ENCODE peak calls at places on chromosomes 7 and 10, in five cellular contexts. B, S, U, Q and G are unnamed samples.

GRCh38 chr7:133367561-133367960 is 114.7 kb downstream of the EXOC4 start:
- DNase-seq in B (no peak), S (no peak), U (no peak), Q (no peak), G (no peak)

GRCh38 chr10:129332476-129332875 is 134.6 kb upstream of the MGMT start:
- DNase-seq in B (no peak), S (peak), U (no peak), Q (no peak), G (no peak)

GRCh38 chr10:62019685-62020361 is 118.3 kb downstream of the ARID5B start:
- DNase-seq in B (peak), S (no peak), U (no peak), Q (no peak), G (no peak)

GRCh38 chr7:102287082-102287464 is 405 bp downstream of the SH2B2 start:
- DNase-seq in B (no peak), S (no peak), U (no peak), Q (no peak), G (no peak)

GRCh38 chr10:123642293-123642692 is 23.9 kb upstream of the GPR26 start:
- DNase-seq in B (peak), S (no peak), U (no peak), Q (no peak), G (no peak)

GRCh38 chr7:99102809-99103690 is 40.9 kb downstream of the SMURF1 start:
- DNase-seq in B (peak), S (no peak), U (no peak), Q (no peak), G (no peak)

GRCh38 chr7:152072451-152072850 is 47.0 kb downstream of the GALNT11 start:
- DNase-seq in B (no peak), S (no peak), U (no peak), Q (no peak), G (no peak)

GRCh38 chr10:92829042-92829785 is 19.1 kb upstream of the EXOC6 start:
- DNase-seq in B (no peak), S (no peak), U (no peak), Q (no peak), G (no peak)

GRCh38 chr10:69202332-69202731 is 17.8 kb upstream of the HKDC1 start:
- DNase-seq in B (no peak), S (no peak), U (no peak), Q (no peak), G (no peak)

GRCh38 chr7:32879460-32879859 is 12.1 kb downstream of the KBTBD2 start:
- DNase-seq in B (no peak), S (no peak), U (no peak), Q (no peak), G (no peak)

GRCh38 chr10:124040454-124040853 is 52.9 kb downstream of the CHST15 start:
- DNase-seq in B (no peak), S (no peak), U (no peak), Q (no peak), G (no peak)

GRCh38 chr7:151745090-151745638 is 131.8 kb downstream of the PRKAG2 start:
- DNase-seq in B (peak), S (peak), U (no peak), Q (peak), G (no peak)

GRCh38 chr7:1650363-1651030 is 19.6 kb upstream of the ELFN1 start:
- DNase-seq in B (no peak), S (peak), U (no peak), Q (no peak), G (no peak)

GRCh38 chr7:75966209-75966961 is 28.0 kb downstream of the TMEM120A start:
- DNase-seq in B (no peak), S (peak), U (no peak), Q (peak), G (no peak)

GRCh38 chr7:167087-167855 is 25.1 kb upstream of the FAM20C start:
- DNase-seq in B (no peak), S (no peak), U (no peak), Q (no peak), G (no peak)

GRCh38 chr10:93445978-93446720 is 36.0 kb downstream of the MYOF start:
- DNase-seq in B (no peak), S (no peak), U (no peak), Q (no peak), G (no peak)

GRCh38 chr7:116162236-116162635 is 48.1 kb upstream of the TES start:
- DNase-seq in B (no peak), S (no peak), U (no peak), Q (no peak), G (no peak)

GRCh38 chr7:95482398-95482797 is 3.3 kb upstream of the ASB4 start:
- DNase-seq in B (no peak), S (no peak), U (no peak), Q (no peak), G (no peak)

GRCh38 chr7:26910221-26910620 is 45.8 kb upstream of the SKAP2 start:
- DNase-seq in B (peak), S (no peak), U (no peak), Q (no peak), G (no peak)

GRCh38 chr10:67520924-67521520 is 175.0 kb downstream of the CTNNA3 start:
- DNase-seq in B (peak), S (peak), U (peak), Q (no peak), G (no peak)

GRCh38 chr10:124244256-124244877 is 151.0 kb upstream of the CHST15 start:
- DNase-seq in B (no peak), S (no peak), U (no peak), Q (no peak), G (no peak)

GRCh38 chr10:116985611-116986010 is 19.4 kb downstream of the SHTN1 start:
- DNase-seq in B (no peak), S (no peak), U (no peak), Q (no peak), G (no peak)

GRCh38 chr10:79111427-79111826 is 42.7 kb downstream of the ZMIZ1 start:
- DNase-seq in B (peak), S (peak), U (no peak), Q (no peak), G (no peak)

GRCh38 chr7:104124469-104124868 is 83.3 kb downstream of the ORC5 start:
- DNase-seq in B (peak), S (peak), U (no peak), Q (no peak), G (no peak)

GRCh38 chr10:36493511-36493880 is 631.9 kb upstream of the ANKRD30A start:
- DNase-seq in B (no peak), S (no peak), U (no peak), Q (no peak), G (no peak)

GRCh38 chr10:114288424-114289095 is 49.5 kb downstream of the VWA2 start:
- DNase-seq in B (no peak), S (no peak), U (no peak), Q (no peak), G (no peak)

GRCh38 chr7:16836481-16836880 is 31.7 kb upstream of the AGR2 start:
- DNase-seq in B (no peak), S (no peak), U (no peak), Q (no peak), G (no peak)

GRCh38 chr10:22325272-22325947 is 4.5 kb downstream of the BMI1 start:
- DNase-seq in B (peak), S (peak), U (peak), Q (peak), G (peak)

GRCh38 chr7:123348700-123349099 is 148.9 kb upstream of the SLC13A1 start:
- DNase-seq in B (no peak), S (no peak), U (no peak), Q (no peak), G (no peak)

GRCh38 chr10:88154596-88155250 is 291.3 kb downstream of the PTEN start:
- DNase-seq in B (peak), S (no peak), U (no peak), Q (no peak), G (no peak)

GRCh38 chr7:80588591-80588990 is 49.9 kb upstream of the CD36 start:
- DNase-seq in B (no peak), S (no peak), U (no peak), Q (no peak), G (no peak)

GRCh38 chr10:110007701-110008517 is at the start of gene ADD3:
- DNase-seq in B (peak), S (peak), U (peak), Q (peak), G (peak)

DNA sequence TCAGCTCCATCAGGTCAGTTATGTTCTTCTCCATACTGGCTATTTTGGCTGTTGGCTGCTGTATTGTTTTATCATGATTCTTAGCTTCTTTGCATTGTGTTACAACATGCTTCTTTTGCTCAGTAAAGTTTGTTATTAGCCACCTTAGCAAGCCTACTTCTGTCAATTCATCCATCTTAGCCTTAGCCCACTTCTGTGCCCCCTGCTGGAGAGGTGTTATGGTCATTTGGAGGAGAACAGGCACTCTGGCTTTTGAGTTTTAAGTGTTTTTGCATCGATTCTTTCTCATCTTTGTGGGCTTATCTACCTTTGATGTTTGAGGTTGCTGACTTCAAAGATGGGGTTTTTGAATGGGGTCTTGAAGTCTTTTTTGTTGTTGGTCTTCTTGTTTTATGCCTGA is 204.6 kb upstream of the FOXP2 start:
- DNase-seq in B (no peak), S (no peak), U (no peak), Q (no peak), G (no peak)
- TF ChIP-seq CTCF in B (no peak), S (no peak), U (no peak), Q (no peak), G (no peak)

GRCh38 chr7:157701395-157701794 is 364.6 kb downstream of the DNAJB6 start:
- DNase-seq in B (no peak), S (no peak), U (no peak), Q (no peak), G (no peak)

GRCh38 chr7:157703131-157703530 is 366.3 kb downstream of the DNAJB6 start:
- DNase-seq in B (no peak), S (no peak), U (no peak), Q (no peak), G (no peak)

GRCh38 chr7:157703534-157704195 is 366.9 kb downstream of the DNAJB6 start:
- DNase-seq in B (no peak), S (no peak), U (no peak), Q (no peak), G (no peak)

GRCh38 chr7:157702311-157703023 is 365.7 kb downstream of the DNAJB6 start:
- DNase-seq in B (no peak), S (no peak), U (no peak), Q (no peak), G (no peak)

DNA sequence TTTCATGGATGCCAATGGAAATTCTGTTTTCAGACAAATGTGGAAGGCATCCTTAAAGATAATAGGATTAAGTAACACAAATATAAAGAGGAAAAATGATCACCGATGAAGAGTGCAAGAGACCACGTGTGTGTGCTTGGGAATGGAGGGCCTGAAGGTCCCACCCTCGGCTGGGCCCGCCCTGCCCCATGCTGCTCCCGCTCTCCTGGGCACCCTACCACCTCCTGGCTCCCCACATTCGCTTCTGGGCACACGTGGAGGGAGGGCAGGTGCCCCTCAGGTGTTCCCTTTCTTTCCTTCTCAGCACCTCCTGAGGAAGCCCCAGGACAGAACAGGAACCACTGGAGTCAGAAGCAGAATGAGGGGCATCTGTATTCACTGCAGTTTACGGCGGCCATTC is 367.6 kb downstream of the DNAJB6 start:
- DNase-seq in B (no peak), S (no peak), U (no peak), Q (no peak), G (no peak)
- TF ChIP-seq CTCF in B (no peak), S (no peak), U (no peak), Q (no peak), G (no peak)

DNA sequence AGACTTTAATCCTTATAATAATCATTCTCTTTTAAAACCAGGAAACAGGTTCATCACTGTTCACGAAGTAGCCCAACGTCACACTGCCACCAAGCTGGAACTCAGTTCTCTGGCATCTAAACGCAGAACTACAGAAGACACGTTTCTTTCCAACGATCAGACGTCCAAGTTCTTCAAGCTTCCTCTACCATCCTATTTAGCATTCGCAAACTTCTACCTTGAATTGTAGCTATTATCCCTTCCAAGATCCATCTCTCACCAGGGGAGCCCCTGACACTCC is 647 bp downstream of the TRDMT1 start:
- DNase-seq in B (peak), S (peak), U (no peak), Q (no peak), G (no peak)
- TF ChIP-seq CTCF in B (peak), S (peak), U (peak), Q (no peak), G (no peak)

GRCh38 chr7:57305192-57305748 is 144.7 kb upstream of the ZNF716 start:
- DNase-seq in B (no peak), S (no peak), U (no peak), Q (no peak), G (no peak)

DNA sequence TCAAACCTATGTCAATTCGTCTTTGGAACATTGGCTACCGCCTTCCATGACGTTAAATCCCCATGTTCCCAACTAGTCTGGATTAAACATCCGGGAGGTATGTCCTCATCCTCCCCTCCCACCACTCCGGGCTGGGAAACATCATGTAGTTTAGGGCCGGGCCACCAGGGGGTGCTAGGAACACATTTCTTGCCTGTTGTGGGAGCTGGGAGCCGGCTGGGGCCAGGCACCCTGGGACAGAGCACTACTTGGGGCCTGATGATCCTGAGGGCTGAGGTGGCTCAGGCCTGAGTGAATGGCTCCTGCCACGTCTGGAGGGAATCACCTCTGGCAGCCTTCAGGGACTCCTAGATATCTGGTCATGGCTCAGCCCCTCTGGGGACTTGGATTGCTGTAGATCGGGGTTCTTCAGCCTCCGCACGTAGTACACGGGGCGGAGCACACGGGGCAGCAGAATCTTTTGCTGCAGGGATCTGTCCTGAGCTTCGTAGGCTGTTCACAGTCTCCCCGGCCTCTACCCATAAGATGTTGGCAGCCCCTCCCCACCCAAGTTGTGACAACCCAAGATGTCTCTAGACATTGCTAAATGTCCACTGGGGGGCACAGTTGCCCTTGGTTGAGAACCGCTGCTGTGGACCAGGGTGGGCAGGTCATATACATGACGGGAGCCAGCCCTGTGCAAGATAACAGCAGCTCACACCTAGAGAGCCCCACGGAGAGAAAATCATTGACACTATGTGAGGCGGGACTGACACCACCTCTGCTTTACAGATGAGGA is 141.2 kb upstream of the ZNF716 start:
- DNase-seq in B (no peak), S (no peak), U (no peak), Q (peak), G (no peak)
- TF ChIP-seq CTCF in B (peak), S (no peak), U (no peak), Q (peak), G (peak)